ENCODE peak calls at places on chromosomes 6 and 20, in four cellular contexts. L, Z, P and J are unnamed samples.

GRCh38 chr20:19794941-19795340 is 36.9 kb downstream of the RIN2 start:
- DNase-seq in Z (no peak), L (no peak), P (no peak), J (no peak)

GRCh38 chr20:37856932-37857660 is 45.8 kb upstream of the VSTM2L start:
- DNase-seq in L (no peak), P (no peak), Z (peak), J (no peak)

GRCh38 chr6:136783021-136783420 is 9.3 kb downstream of the MAP3K5 start:
- DNase-seq in P (no peak), Z (no peak), L (no peak), J (no peak)

GRCh38 chr6:19796452-19796851 is 40.7 kb upstream of the ID4 start:
- DNase-seq in P (no peak), L (no peak), Z (no peak), J (no peak)

GRCh38 chr6:170464524-170464979 is 88.6 kb downstream of the PSMB1 start:
- DNase-seq in Z (no peak), P (no peak), L (peak), J (no peak)

GRCh38 chr6:109336221-109336955 is 45.9 kb downstream of the CD164 start:
- DNase-seq in P (peak), L (no peak), Z (peak), J (no peak)

GRCh38 chr6:113994934-113995342 is 24.0 kb upstream of the HDAC2 start:
- DNase-seq in P (no peak), L (no peak), Z (peak), J (peak)

GRCh38 chr20:25372584-25373336 is 17.9 kb downstream of the ABHD12 start:
- DNase-seq in L (no peak), Z (peak), P (no peak), J (no peak)

GRCh38 chr6:116017546-116018276 is 43.0 kb downstream of the FRK start:
- DNase-seq in L (no peak), P (no peak), Z (no peak), J (no peak)

GRCh38 chr6:131765081-131765852 is 42.6 kb upstream of the ENPP1 start:
- DNase-seq in P (no peak), Z (peak), L (no peak), J (no peak)

GRCh38 chr20:17281478-17281877 is 54.6 kb downstream of the PCSK2 start:
- DNase-seq in L (no peak), Z (peak), P (no peak), J (no peak)

GRCh38 chr6:103893082-103893481 is 966.6 kb downstream of the HACE1 start:
- DNase-seq in P (no peak), Z (no peak), L (no peak), J (no peak)

GRCh38 chr6:166415306-166415705 is 32.6 kb upstream of the MPC1 start:
- DNase-seq in P (no peak), Z (no peak), L (peak), J (no peak)

GRCh38 chr6:6678185-6678671 is 89.7 kb downstream of the LY86 start:
- DNase-seq in L (no peak), Z (peak), P (peak), J (no peak)

GRCh38 chr6:108157972-108158441 is 7.8 kb upstream of the NR2E1 start:
- DNase-seq in L (no peak), P (no peak), Z (no peak), J (no peak)

GRCh38 chr6:17318435-17319165 is 37.4 kb downstream of the RBM24 start:
- DNase-seq in Z (no peak), L (no peak), P (no peak), J (no peak)

GRCh38 chr6:157570752-157571151 is 189.8 kb downstream of the ZDHHC14 start:
- DNase-seq in L (no peak), Z (no peak), P (no peak), J (no peak)

GRCh38 chr6:168648240-168648639 is 207.3 kb downstream of the SMOC2 start:
- DNase-seq in Z (no peak), P (no peak), L (no peak), J (no peak)

GRCh38 chr6:79227445-79227844 is 7.0 kb downstream of the HMGN3 start:
- DNase-seq in Z (no peak), P (no peak), L (no peak), J (no peak)

GRCh38 chr20:25273541-25274358 is 25.9 kb downstream of the PYGB start:
- DNase-seq in Z (no peak), L (peak), P (peak), J (peak)

GRCh38 chr6:44042261-44043035 is 84.8 kb downstream of the MRPL14 start:
- DNase-seq in L (peak), Z (no peak), P (no peak), J (no peak)
- H3K27ac ChIP-seq in L (no peak), Z (peak), P (no peak), J (peak)

DNA sequence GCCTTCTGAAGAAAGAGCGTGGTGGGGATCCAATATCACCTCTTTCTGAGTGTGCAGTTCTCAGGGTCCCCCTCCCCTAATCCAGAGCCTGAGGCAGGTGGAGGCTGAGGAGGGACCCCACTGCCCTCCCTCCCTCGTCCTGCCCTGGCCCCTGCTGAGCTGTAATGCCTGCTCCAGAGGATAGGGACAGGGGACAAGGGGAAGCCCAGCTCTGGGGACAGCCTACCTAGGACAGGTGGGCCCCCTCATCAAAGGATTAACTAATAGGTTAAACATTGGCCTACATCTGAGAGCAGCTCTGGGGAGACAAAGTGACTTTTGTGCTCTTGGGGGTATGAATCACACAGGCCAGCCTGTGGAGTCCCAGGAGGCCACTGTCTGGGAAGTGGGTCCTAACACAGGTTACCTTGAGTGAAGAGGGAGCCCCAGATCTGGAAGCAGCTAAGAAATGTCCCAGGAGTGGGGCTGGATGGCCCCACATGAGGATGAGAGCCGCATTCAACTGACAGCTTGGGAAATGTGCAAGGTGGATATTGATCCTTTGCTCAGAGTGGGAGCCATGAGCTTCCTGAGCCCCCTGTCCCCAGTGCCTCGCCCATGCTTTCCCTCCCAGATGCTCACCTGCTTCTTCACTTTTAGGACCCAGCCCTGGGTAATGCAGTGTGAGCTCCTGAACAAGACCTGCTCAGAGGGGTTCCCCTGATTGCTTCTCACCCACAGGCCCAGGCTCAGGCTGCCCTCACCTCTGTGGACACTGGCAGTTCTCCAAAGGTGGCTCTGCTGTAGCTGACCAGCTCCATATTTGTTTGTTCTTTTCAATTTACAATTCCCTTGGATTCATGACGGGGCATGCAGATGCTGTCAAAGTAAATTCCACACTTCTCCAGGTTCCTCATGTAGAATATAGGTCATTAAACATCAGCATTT is 17.8 kb upstream of the CST9L start:
- DNase-seq in L (no peak), Z (no peak), P (no peak), J (no peak)
- H3K27ac ChIP-seq in L (no peak), Z (no peak), P (no peak), J (peak)

GRCh38 chr20:44759595-44759994 is 13.9 kb downstream of the KCNK15 start:
- DNase-seq in L (no peak), Z (no peak), P (no peak), J (no peak)

GRCh38 chr20:44765091-44765490 is 19.4 kb downstream of the KCNK15 start:
- DNase-seq in Z (no peak), L (peak), P (no peak), J (peak)

GRCh38 chr20:44765647-44766367 is 20.1 kb downstream of the KCNK15 start:
- DNase-seq in Z (no peak), P (no peak), L (peak), J (peak)

GRCh38 chr20:44761423-44761822 is 15.8 kb downstream of the KCNK15 start:
- DNase-seq in Z (no peak), L (no peak), P (no peak), J (peak)

DNA sequence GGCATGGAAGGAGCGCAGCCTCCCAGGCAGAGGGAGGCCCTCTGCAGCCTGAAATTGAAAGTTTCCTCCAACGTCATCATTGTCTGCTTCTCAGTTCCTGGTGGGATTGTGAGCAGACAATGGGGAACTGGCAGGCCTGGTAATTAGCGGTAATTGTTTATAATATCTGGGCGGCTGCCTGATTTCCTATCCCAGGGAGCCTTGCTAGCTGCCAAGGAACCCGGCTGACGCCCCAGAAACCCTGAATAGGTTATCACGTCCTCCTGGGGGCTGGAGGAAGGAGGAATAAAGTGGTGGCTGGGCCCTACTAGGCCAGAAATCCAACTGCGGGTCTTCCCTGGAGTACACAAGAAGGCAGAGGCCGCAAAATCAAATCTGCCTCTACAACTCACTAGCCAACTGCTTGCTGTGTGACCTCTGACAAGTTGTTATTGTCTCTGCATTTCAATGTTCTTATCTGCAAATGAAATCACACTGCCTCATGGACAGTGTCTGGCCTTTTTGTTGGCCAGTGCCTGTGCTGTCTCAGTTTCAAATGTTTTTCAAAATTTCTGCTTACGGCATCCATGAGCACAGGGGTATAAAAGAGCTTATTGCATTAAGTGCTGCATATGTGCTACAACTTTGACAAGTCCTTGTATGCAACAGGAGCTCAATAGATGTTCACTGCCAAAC is 16.9 kb downstream of the KCNK15 start:
- DNase-seq in L (no peak), P (no peak), Z (no peak), J (no peak)
- H3K27ac ChIP-seq in L (no peak), P (no peak), Z (no peak), J (no peak)

GRCh38 chr6:82617648-82618047 is 254.0 kb downstream of the TPBG start:
- DNase-seq in L (no peak), P (no peak), Z (no peak), J (no peak)

GRCh38 chr6:82612475-82612874 is 248.9 kb downstream of the TPBG start:
- DNase-seq in P (no peak), Z (no peak), L (no peak), J (no peak)

GRCh38 chr6:82614518-82614917 is 250.9 kb downstream of the TPBG start:
- DNase-seq in L (no peak), P (no peak), Z (no peak), J (no peak)

GRCh38 chr6:82619573-82619972 is 256.0 kb downstream of the TPBG start:
- DNase-seq in P (no peak), L (no peak), Z (no peak), J (no peak)

GRCh38 chr6:82616386-82617028 is 252.9 kb downstream of the TPBG start:
- DNase-seq in L (no peak), Z (peak), P (no peak), J (no peak)
- H3K27ac ChIP-seq in L (no peak), Z (no peak), P (no peak), J (no peak)

DNA sequence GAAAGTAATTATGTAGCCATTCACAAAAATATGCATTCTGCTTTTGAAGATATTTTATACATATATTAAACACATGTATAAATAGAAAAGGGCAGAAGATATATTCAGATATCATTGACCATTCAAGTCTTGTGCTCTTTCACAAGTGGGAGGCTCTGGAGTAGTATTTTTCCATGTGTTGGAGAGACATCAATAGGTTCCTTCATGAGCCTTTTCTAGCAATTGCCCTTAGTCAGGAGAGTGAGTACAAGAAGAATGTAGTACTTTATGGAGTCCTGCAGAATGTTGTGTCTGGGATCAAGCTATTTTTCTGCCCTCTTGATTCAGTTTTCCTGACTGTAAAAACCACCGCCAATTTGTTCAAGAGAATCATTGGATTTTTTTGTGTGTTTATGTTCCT is 117.9 kb downstream of the LRRC1 start:
- DNase-seq in P (no peak), L (no peak), Z (no peak), J (no peak)
- H3K27ac ChIP-seq in P (no peak), L (no peak), Z (no peak), J (no peak)

DNA sequence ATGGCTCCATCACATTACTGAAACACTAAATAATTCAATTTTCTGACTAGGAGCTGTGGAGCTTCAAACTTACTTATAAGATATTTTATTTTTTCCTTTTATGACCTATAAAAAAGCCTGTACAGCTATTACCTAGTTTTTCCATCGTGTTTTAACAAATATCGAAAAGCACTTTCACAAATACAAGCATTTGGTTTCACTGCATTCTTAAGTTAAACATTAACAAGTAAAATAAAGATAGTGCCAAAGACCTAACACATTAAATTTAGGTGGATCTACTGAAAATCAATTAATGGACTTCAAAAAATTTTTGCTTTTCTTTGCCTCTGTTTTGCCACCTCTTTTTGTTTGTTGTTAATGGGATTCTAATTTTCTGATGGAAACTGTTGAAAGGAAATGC is 83.3 kb downstream of the EPM2A start:
- DNase-seq in P (no peak), L (no peak), Z (no peak), J (no peak)
- H3K27ac ChIP-seq in P (peak), L (no peak), Z (no peak), J (no peak)

GRCh38 chr20:62062661-62063600 is 2.8 kb downstream of the TAF4 start:
- DNase-seq in L (peak), Z (no peak), P (no peak), J (peak)

GRCh38 chr20:62061851-62062418 is 3.7 kb downstream of the TAF4 start:
- DNase-seq in P (no peak), L (peak), Z (no peak), J (peak)

GRCh38 chr20:62064788-62065668 is 653 bp downstream of the TAF4 start:
- DNase-seq in P (no peak), L (peak), Z (no peak), J (peak)

GRCh38 chr20:62063981-62064787 is 1.5 kb downstream of the TAF4 start:
- DNase-seq in L (peak), Z (no peak), P (peak), J (peak)

GRCh38 chr20:62063601-62063980 is 2.1 kb downstream of the TAF4 start:
- DNase-seq in L (peak), P (peak), Z (peak), J (peak)
- H3K27ac ChIP-seq in L (no peak), P (no peak), Z (no peak), J (no peak)